ENCODE peak calls at places on chromosomes 2 and 18, in six cellular contexts. B is stimulated activated CD4-positive, alpha-beta T cell treated with anti-CD3 and anti-CD28 coated beads, Interleukin-1b, Interleukin-23, amount 100 ng/mL, for 24 hours; J is osteocyte; S is lung microvascular endothelial cell; R is OCI-LY7; P is CD8-positive, alpha-beta T cell. Y is an unnamed sample.

GRCh38 chr2:109213646-109214417 is 84.8 kb downstream of the SH3RF3 start:
- DNase-seq in B (peak), J (no peak), S (peak), R (no peak), P (peak), Y (peak)

GRCh38 chr18:40413160-40413559 is 1541.9 kb upstream of the PIK3C3 start:
- DNase-seq in B (no peak), J (no peak), S (no peak), R (no peak), P (no peak), Y (peak)

GRCh38 chr2:71460595-71461303 is 7.4 kb downstream of the DYSF start:
- DNase-seq in B (no peak), J (no peak), S (peak), R (peak), P (no peak), Y (peak)

GRCh38 chr2:166332049-166332448 is 43.7 kb downstream of the SCN9A start:
- DNase-seq in B (no peak), J (no peak), S (no peak), R (no peak), P (no peak), Y (no peak)

GRCh38 chr2:74583504-74583903 is 29.0 kb downstream of the DOK1 start:
- DNase-seq in B (no peak), J (no peak), S (no peak), R (no peak), P (no peak), Y (peak)

GRCh38 chr18:57029761-57030160 is 117.1 kb upstream of the BOD1L2 start:
- DNase-seq in B (no peak), J (no peak), S (peak), R (no peak), P (no peak), Y (no peak)

GRCh38 chr2:12074126-12074883 is 327.9 kb downstream of the LPIN1 start:
- DNase-seq in B (no peak), J (no peak), S (no peak), R (no peak), P (peak), Y (no peak)

GRCh38 chr2:29070542-29070941 is 3.8 kb downstream of the PCARE start:
- DNase-seq in B (no peak), J (peak), S (no peak), R (no peak), P (no peak), Y (no peak)

GRCh38 chr18:5295231-5295920 is at the start of gene ZBTB14:
- DNase-seq in B (peak), J (peak), S (peak), R (peak), P (peak), Y (no peak)

GRCh38 chr18:79635127-79635726 is 44.4 kb upstream of the CTDP1 start:
- DNase-seq in B (no peak), J (peak), S (no peak), R (no peak), P (peak), Y (no peak)

GRCh38 chr2:9231291-9232165 is 24.9 kb downstream of the ASAP2 start:
- DNase-seq in B (no peak), J (no peak), S (no peak), R (no peak), P (no peak), Y (no peak)

GRCh38 chr18:77749189-77749588 is 499.5 kb downstream of the GALR1 start:
- DNase-seq in B (no peak), J (no peak), S (no peak), R (no peak), P (no peak), Y (no peak)

GRCh38 chr2:95277246-95277906 is 3.1 kb downstream of the PROM2 start:
- DNase-seq in B (no peak), J (no peak), S (no peak), R (peak), P (no peak), Y (peak)

GRCh38 chr2:178422097-178422496 is 28.9 kb downstream of the PRKRA start:
- DNase-seq in B (no peak), J (no peak), S (no peak), R (no peak), P (no peak), Y (no peak)

GRCh38 chr18:8688428-8688827 is 16.9 kb upstream of the MTCL1 start:
- DNase-seq in B (no peak), J (no peak), S (no peak), R (no peak), P (no peak), Y (no peak)

GRCh38 chr18:73636355-73636754 is 511.3 kb downstream of the FBXO15 start:
- DNase-seq in B (no peak), J (no peak), S (no peak), R (no peak), P (no peak), Y (no peak)

GRCh38 chr2:85584857-85585780 is 888 bp downstream of the VAMP5 start:
- DNase-seq in B (no peak), J (no peak), S (peak), R (no peak), P (no peak), Y (peak)

GRCh38 chr2:28713582-28714292 is 37.9 kb upstream of the PPP1CB start:
- DNase-seq in B (no peak), J (no peak), S (no peak), R (no peak), P (no peak), Y (peak)

GRCh38 chr2:201358684-201359083 is 1.5 kb upstream of the FLACC1 start:
- DNase-seq in B (no peak), J (no peak), S (no peak), R (no peak), P (no peak), Y (peak)

GRCh38 chr2:43676322-43677050 is at the start of gene C1GALT1C1L:
- DNase-seq in B (peak), J (no peak), S (peak), R (no peak), P (peak), Y (peak)

GRCh38 chr2:186098821-186099220 is 360.2 kb downstream of the FSIP2 start:
- DNase-seq in B (no peak), J (no peak), S (no peak), R (no peak), P (no peak), Y (peak)

GRCh38 chr18:46623541-46623940 is 33.5 kb downstream of the LOXHD1 start:
- DNase-seq in B (no peak), J (peak), S (peak), R (no peak), P (peak), Y (no peak)

GRCh38 chr2:72561621-72562318 is 264.1 kb downstream of the EXOC6B start:
- DNase-seq in B (no peak), J (no peak), S (no peak), R (no peak), P (no peak), Y (peak)

GRCh38 chr2:66189598-66189997 is 245.3 kb upstream of the MEIS1 start:
- DNase-seq in B (no peak), J (no peak), S (no peak), R (no peak), P (no peak), Y (no peak)

GRCh38 chr2:170739048-170739447 is 23.9 kb downstream of the SP5 start:
- DNase-seq in B (no peak), J (no peak), S (no peak), R (no peak), P (no peak), Y (peak)

GRCh38 chr2:46345775-46346174 is 48.6 kb downstream of the EPAS1 start:
- DNase-seq in B (no peak), J (no peak), S (no peak), R (no peak), P (no peak), Y (no peak)

GRCh38 chr2:158745067-158745865 is 49.9 kb upstream of the DAPL1 start:
- DNase-seq in B (no peak), J (no peak), S (peak), R (peak), P (peak), Y (peak)

GRCh38 chr2:45285791-45286390 is 276.6 kb upstream of the SIX2 start:
- DNase-seq in B (no peak), J (no peak), S (no peak), R (no peak), P (no peak), Y (no peak)

GRCh38 chr2:120262761-120263428 is 10.2 kb downstream of the RALB start:
- DNase-seq in B (no peak), J (no peak), S (no peak), R (no peak), P (no peak), Y (no peak)

GRCh38 chr2:167134381-167135072 is 246.2 kb downstream of the XIRP2 start:
- DNase-seq in B (no peak), J (no peak), S (peak), R (no peak), P (no peak), Y (peak)